ENCODE peak calls at places on chromosomes 4 and X, in seven cellular contexts. W is DMS 273 treated with DMSO at 0.1 percent for 48 hours, P is GM23338, D is HCT116, L is ovary, V is type B pancreatic cell, H is pancreas. Y is an unnamed sample.
A peak's percentile ranks its signal among the peaks of the same experiment; 100 is the strongest.

GRCh38 chrX:1649623-1650022 is 34.8 kb downstream of the ASMT start:
- DNase-seq in H (no peak), P (peak; percentile 95), W (no peak), V (no peak), L (no peak), D (no peak), Y (no peak)

GRCh38 chrX:12704706-12705105 is 86.5 kb upstream of the PRPS2 start:
- DNase-seq in D (no peak), W (no peak), V (no peak), L (no peak), H (no peak), P (no peak), Y (no peak)

GRCh38 chr4:46933686-46934085 is 24.6 kb upstream of the COX7B2 start:
- DNase-seq in V (no peak), W (no peak), H (no peak), P (no peak), D (no peak), L (no peak), Y (no peak)

GRCh38 chr4:31657859-31658258 is 937.7 kb downstream of the PCDH7 start:
- DNase-seq in P (no peak), H (no peak), W (no peak), L (no peak), V (no peak), D (no peak), Y (no peak)

GRCh38 chrX:106933538-106933961 is 13.3 kb downstream of the CLDN2 start:
- DNase-seq in H (peak; percentile 44), V (no peak), L (peak; percentile 33), D (no peak), P (no peak), W (no peak), Y (no peak)

GRCh38 chr4:122762520-122762919 is 30.0 kb downstream of the BBS12 start:
- DNase-seq in H (no peak), V (no peak), L (no peak), W (no peak), D (no peak), P (no peak), Y (no peak)

GRCh38 chr4:158895797-158896442 is 127.1 kb downstream of the FNIP2 start:
- DNase-seq in D (no peak), L (no peak), H (no peak), W (peak; percentile 12), P (peak; percentile 61), V (no peak), Y (no peak)

GRCh38 chrX:49198540-49199314 is 1.3 kb downstream of the SYP start:
- DNase-seq in L (no peak), V (no peak), H (no peak), W (no peak), D (no peak), P (peak; percentile 18), Y (no peak)

GRCh38 chr4:89773793-89774192 is 63.2 kb downstream of the SNCA start:
- DNase-seq in P (no peak), H (no peak), L (no peak), V (no peak), D (no peak), W (no peak), Y (no peak)

GRCh38 chrX:23554304-23554703 is 113.0 kb upstream of the PRDX4 start:
- DNase-seq in D (peak; percentile 22), L (no peak), W (peak; percentile 29), P (peak; percentile 55), V (no peak), H (no peak), Y (peak; percentile 55)

GRCh38 chr4:15436515-15436914 is 8.7 kb downstream of the C1QTNF7 start:
- DNase-seq in V (no peak), L (peak; percentile 45), W (no peak), H (no peak), D (no peak), P (no peak), Y (peak; percentile 55)

GRCh38 chrX:19863237-19864223 is 23.9 kb downstream of the SH3KBP1 start:
- DNase-seq in H (no peak), P (no peak), V (no peak), D (no peak), L (no peak), W (no peak), Y (no peak)

GRCh38 chr4:81512371-81512770 is 40.7 kb upstream of the RASGEF1B start:
- DNase-seq in H (no peak), V (no peak), L (no peak), W (no peak), D (no peak), P (no peak), Y (no peak)

GRCh38 chr4:151931563-151931962 is 170.8 kb upstream of the GATB start:
- DNase-seq in V (no peak), W (no peak), P (no peak), L (no peak), H (no peak), D (no peak), Y (no peak)